ENCODE peak calls at places on chromosome 6, in five cellular contexts. One of them, this sample, is unnamed.

GRCh38 chr6:47737406-47737805 is 39.0 kb downstream of the ADGRF4 start:
- DNase-seq in brain microvascular endothelial cell: no peak
- DNase-seq in esophagus squamous epithelium: no peak
- DNase-seq in CD8-positive, alpha-beta T cell: no peak
- DNase-seq in RWPE1: no peak
- DNase-seq in this sample: no peak

GRCh38 chr6:11785953-11786579 is 7.5 kb upstream of the ADTRP start:
- DNase-seq in RWPE1: no peak
- DNase-seq in esophagus squamous epithelium: no peak
- DNase-seq in brain microvascular endothelial cell: no peak
- DNase-seq in CD8-positive, alpha-beta T cell: no peak
- DNase-seq in this sample: no peak

GRCh38 chr6:142945446-142946180 is 637 bp upstream of the HIVEP2 start:
- DNase-seq in brain microvascular endothelial cell: peak
- DNase-seq in CD8-positive, alpha-beta T cell: peak
- DNase-seq in RWPE1: peak
- DNase-seq in esophagus squamous epithelium: no peak
- DNase-seq in this sample: no peak

GRCh38 chr6:56760842-56761241 is 118.2 kb upstream of the DST start:
- DNase-seq in esophagus squamous epithelium: no peak
- DNase-seq in RWPE1: no peak
- DNase-seq in brain microvascular endothelial cell: no peak
- DNase-seq in CD8-positive, alpha-beta T cell: no peak
- DNase-seq in this sample: no peak

GRCh38 chr6:100296810-100297544 is 167.7 kb downstream of the SIM1 start:
- DNase-seq in RWPE1: peak
- DNase-seq in brain microvascular endothelial cell: peak
- DNase-seq in esophagus squamous epithelium: no peak
- DNase-seq in CD8-positive, alpha-beta T cell: no peak
- DNase-seq in this sample: no peak

GRCh38 chr6:25511386-25511785 is 140.6 kb upstream of the SCGN start:
- DNase-seq in CD8-positive, alpha-beta T cell: no peak
- DNase-seq in esophagus squamous epithelium: no peak
- DNase-seq in RWPE1: no peak
- DNase-seq in brain microvascular endothelial cell: no peak
- DNase-seq in this sample: no peak

GRCh38 chr6:35079311-35080000 is 61.7 kb downstream of the TCP11 start:
- DNase-seq in RWPE1: no peak
- DNase-seq in CD8-positive, alpha-beta T cell: no peak
- DNase-seq in brain microvascular endothelial cell: no peak
- DNase-seq in esophagus squamous epithelium: no peak
- DNase-seq in this sample: peak

GRCh38 chr6:133240511-133241087 is 558 bp upstream of the EYA4 start:
- DNase-seq in esophagus squamous epithelium: no peak
- DNase-seq in CD8-positive, alpha-beta T cell: no peak
- DNase-seq in RWPE1: no peak
- DNase-seq in brain microvascular endothelial cell: no peak
- DNase-seq in this sample: no peak

GRCh38 chr6:110493253-110493800 is 16.9 kb upstream of the SLC22A16 start:
- DNase-seq in RWPE1: no peak
- DNase-seq in CD8-positive, alpha-beta T cell: no peak
- DNase-seq in esophagus squamous epithelium: no peak
- DNase-seq in brain microvascular endothelial cell: no peak
- DNase-seq in this sample: no peak

GRCh38 chr6:40962241-40962640 is 76.8 kb downstream of the UNC5CL start:
- DNase-seq in CD8-positive, alpha-beta T cell: no peak
- DNase-seq in esophagus squamous epithelium: no peak
- DNase-seq in brain microvascular endothelial cell: peak
- DNase-seq in RWPE1: peak
- DNase-seq in this sample: no peak

GRCh38 chr6:134689177-134689576 is 260.7 kb downstream of the ALDH8A1 start:
- DNase-seq in CD8-positive, alpha-beta T cell: no peak
- DNase-seq in brain microvascular endothelial cell: no peak
- DNase-seq in RWPE1: no peak
- DNase-seq in esophagus squamous epithelium: no peak
- DNase-seq in this sample: no peak

GRCh38 chr6:33926451-33926850 is 122.6 kb upstream of the MLN start:
- DNase-seq in brain microvascular endothelial cell: no peak
- DNase-seq in CD8-positive, alpha-beta T cell: no peak
- DNase-seq in RWPE1: peak
- DNase-seq in esophagus squamous epithelium: no peak
- DNase-seq in this sample: no peak

GRCh38 chr6:111813247-111814162 is 59.7 kb downstream of the FYN start:
- DNase-seq in RWPE1: no peak
- DNase-seq in esophagus squamous epithelium: no peak
- DNase-seq in brain microvascular endothelial cell: no peak
- DNase-seq in CD8-positive, alpha-beta T cell: no peak
- DNase-seq in this sample: no peak

GRCh38 chr6:99356641-99357040 is 7.2 kb upstream of the FAXC start:
- DNase-seq in CD8-positive, alpha-beta T cell: no peak
- DNase-seq in esophagus squamous epithelium: no peak
- DNase-seq in brain microvascular endothelial cell: no peak
- DNase-seq in RWPE1: no peak
- DNase-seq in this sample: no peak

GRCh38 chr6:28658475-28659249 is 133.0 kb downstream of the GPX5 start:
- DNase-seq in CD8-positive, alpha-beta T cell: no peak
- DNase-seq in RWPE1: peak
- DNase-seq in esophagus squamous epithelium: no peak
- DNase-seq in brain microvascular endothelial cell: no peak
- DNase-seq in this sample: no peak

GRCh38 chr6:46271107-46271506 is 100.3 kb upstream of the ENPP5 start:
- DNase-seq in CD8-positive, alpha-beta T cell: no peak
- DNase-seq in brain microvascular endothelial cell: no peak
- DNase-seq in esophagus squamous epithelium: no peak
- DNase-seq in RWPE1: no peak
- DNase-seq in this sample: no peak

GRCh38 chr6:52557389-52558265 is 19.2 kb downstream of the TRAM2 start:
- DNase-seq in esophagus squamous epithelium: no peak
- DNase-seq in RWPE1: no peak
- DNase-seq in brain microvascular endothelial cell: peak
- DNase-seq in CD8-positive, alpha-beta T cell: no peak
- DNase-seq in this sample: no peak

GRCh38 chr6:32413427-32414047 is 6.6 kb upstream of the BTNL2 start:
- DNase-seq in brain microvascular endothelial cell: peak
- DNase-seq in RWPE1: peak
- DNase-seq in esophagus squamous epithelium: no peak
- DNase-seq in CD8-positive, alpha-beta T cell: peak
- DNase-seq in this sample: peak

GRCh38 chr6:37517411-37517812 is 17.7 kb upstream of the CCDC167 start:
- DNase-seq in CD8-positive, alpha-beta T cell: peak
- DNase-seq in brain microvascular endothelial cell: no peak
- DNase-seq in RWPE1: no peak
- DNase-seq in esophagus squamous epithelium: no peak
- DNase-seq in this sample: peak

GRCh38 chr6:137978252-137978896 is 111.3 kb downstream of the TNFAIP3 start:
- DNase-seq in CD8-positive, alpha-beta T cell: no peak
- DNase-seq in esophagus squamous epithelium: no peak
- DNase-seq in brain microvascular endothelial cell: peak
- DNase-seq in RWPE1: peak
- DNase-seq in this sample: no peak

GRCh38 chr6:23414204-23414501 is 711.9 kb upstream of the NRSN1 start:
- DNase-seq in RWPE1: no peak
- DNase-seq in esophagus squamous epithelium: no peak
- DNase-seq in CD8-positive, alpha-beta T cell: no peak
- DNase-seq in brain microvascular endothelial cell: peak
- DNase-seq in this sample: no peak

GRCh38 chr6:137013031-137013430 is 31.7 kb downstream of the IL20RA start:
- DNase-seq in CD8-positive, alpha-beta T cell: no peak
- DNase-seq in RWPE1: peak
- DNase-seq in brain microvascular endothelial cell: peak
- DNase-seq in esophagus squamous epithelium: no peak
- DNase-seq in this sample: no peak

GRCh38 chr6:133761706-133762105 is 127.2 kb upstream of the TCF21 start:
- DNase-seq in brain microvascular endothelial cell: no peak
- DNase-seq in RWPE1: no peak
- DNase-seq in esophagus squamous epithelium: no peak
- DNase-seq in CD8-positive, alpha-beta T cell: no peak
- DNase-seq in this sample: no peak

GRCh38 chr6:8059129-8059528 is 5.1 kb downstream of the BLOC1S5 start:
- DNase-seq in RWPE1: no peak
- DNase-seq in brain microvascular endothelial cell: no peak
- DNase-seq in CD8-positive, alpha-beta T cell: no peak
- DNase-seq in esophagus squamous epithelium: no peak
- DNase-seq in this sample: no peak

GRCh38 chr6:56524891-56525703 is 117.6 kb downstream of the DST start:
- DNase-seq in RWPE1: no peak
- DNase-seq in brain microvascular endothelial cell: peak
- DNase-seq in esophagus squamous epithelium: no peak
- DNase-seq in CD8-positive, alpha-beta T cell: no peak
- DNase-seq in this sample: no peak

GRCh38 chr6:139605350-139605749 is 230.9 kb upstream of the CITED2 start:
- DNase-seq in esophagus squamous epithelium: no peak
- DNase-seq in CD8-positive, alpha-beta T cell: no peak
- DNase-seq in RWPE1: no peak
- DNase-seq in brain microvascular endothelial cell: peak
- DNase-seq in this sample: no peak

GRCh38 chr6:14129572-14129971 is 12.0 kb downstream of the CD83 start:
- DNase-seq in brain microvascular endothelial cell: peak
- DNase-seq in CD8-positive, alpha-beta T cell: peak
- DNase-seq in esophagus squamous epithelium: no peak
- DNase-seq in RWPE1: peak
- DNase-seq in this sample: no peak

GRCh38 chr6:16523550-16524379 is 237.5 kb downstream of the ATXN1 start:
- DNase-seq in esophagus squamous epithelium: no peak
- DNase-seq in RWPE1: no peak
- DNase-seq in CD8-positive, alpha-beta T cell: no peak
- DNase-seq in brain microvascular endothelial cell: peak
- DNase-seq in this sample: no peak

GRCh38 chr6:31180500-31180899 is 10.0 kb upstream of the POU5F1 start:
- DNase-seq in RWPE1: no peak
- DNase-seq in CD8-positive, alpha-beta T cell: peak
- DNase-seq in brain microvascular endothelial cell: peak
- DNase-seq in esophagus squamous epithelium: no peak
- DNase-seq in this sample: peak

GRCh38 chr6:80640176-80640575 is 533.7 kb downstream of the BCKDHB start:
- DNase-seq in CD8-positive, alpha-beta T cell: no peak
- DNase-seq in brain microvascular endothelial cell: no peak
- DNase-seq in RWPE1: no peak
- DNase-seq in esophagus squamous epithelium: no peak
- DNase-seq in this sample: no peak

GRCh38 chr6:15417811-15418210 is 171.9 kb downstream of the JARID2 start:
- DNase-seq in CD8-positive, alpha-beta T cell: no peak
- DNase-seq in brain microvascular endothelial cell: peak
- DNase-seq in esophagus squamous epithelium: no peak
- DNase-seq in RWPE1: peak
- DNase-seq in this sample: no peak

GRCh38 chr6:50635429-50635828 is 77.9 kb upstream of the TFAP2D start:
- DNase-seq in RWPE1: no peak
- DNase-seq in esophagus squamous epithelium: no peak
- DNase-seq in CD8-positive, alpha-beta T cell: no peak
- DNase-seq in brain microvascular endothelial cell: no peak
- DNase-seq in this sample: no peak

GRCh38 chr6:170184324-170184723 is 106.6 kb downstream of the DLL1 start:
- DNase-seq in CD8-positive, alpha-beta T cell: no peak
- DNase-seq in RWPE1: no peak
- DNase-seq in brain microvascular endothelial cell: no peak
- DNase-seq in esophagus squamous epithelium: no peak
- DNase-seq in this sample: no peak

GRCh38 chr6:6712258-6712978 is 123.9 kb downstream of the LY86 start:
- DNase-seq in esophagus squamous epithelium: no peak
- DNase-seq in brain microvascular endothelial cell: peak
- DNase-seq in CD8-positive, alpha-beta T cell: no peak
- DNase-seq in RWPE1: peak
- DNase-seq in this sample: peak

GRCh38 chr6:36727491-36728021 is 29.9 kb downstream of the RAB44 start:
- DNase-seq in esophagus squamous epithelium: no peak
- DNase-seq in RWPE1: no peak
- DNase-seq in brain microvascular endothelial cell: peak
- DNase-seq in CD8-positive, alpha-beta T cell: no peak
- DNase-seq in this sample: peak

GRCh38 chr6:129131282-129131681 is 248.3 kb downstream of the LAMA2 start:
- DNase-seq in esophagus squamous epithelium: no peak
- DNase-seq in brain microvascular endothelial cell: no peak
- DNase-seq in CD8-positive, alpha-beta T cell: no peak
- DNase-seq in RWPE1: no peak
- DNase-seq in this sample: no peak

GRCh38 chr6:79544939-79545450 is 7.8 kb upstream of the LCA5 start:
- DNase-seq in CD8-positive, alpha-beta T cell: no peak
- DNase-seq in brain microvascular endothelial cell: peak
- DNase-seq in RWPE1: peak
- DNase-seq in esophagus squamous epithelium: no peak
- DNase-seq in this sample: peak
- TF ChIP-seq CTCF in CD8-positive, alpha-beta T cell: no peak
- TF ChIP-seq CTCF in brain microvascular endothelial cell: peak
- TF ChIP-seq CTCF in RWPE1: no peak
- TF ChIP-seq CTCF in esophagus squamous epithelium: peak
- TF ChIP-seq CTCF in this sample: peak

GRCh38 chr6:44663860-44664584 is 276.5 kb downstream of the CDC5L start:
- DNase-seq in RWPE1: no peak
- DNase-seq in esophagus squamous epithelium: no peak
- DNase-seq in brain microvascular endothelial cell: no peak
- DNase-seq in CD8-positive, alpha-beta T cell: no peak
- DNase-seq in this sample: no peak

GRCh38 chr6:44665143-44665542 is 277.6 kb downstream of the CDC5L start:
- DNase-seq in RWPE1: no peak
- DNase-seq in esophagus squamous epithelium: no peak
- DNase-seq in brain microvascular endothelial cell: no peak
- DNase-seq in CD8-positive, alpha-beta T cell: no peak
- DNase-seq in this sample: no peak

GRCh38 chr6:44665683-44666082 is 278.2 kb downstream of the CDC5L start:
- DNase-seq in esophagus squamous epithelium: no peak
- DNase-seq in CD8-positive, alpha-beta T cell: no peak
- DNase-seq in RWPE1: no peak
- DNase-seq in brain microvascular endothelial cell: no peak
- DNase-seq in this sample: no peak

GRCh38 chr6:44666324-44666723 is 278.8 kb downstream of the CDC5L start:
- DNase-seq in CD8-positive, alpha-beta T cell: no peak
- DNase-seq in RWPE1: no peak
- DNase-seq in brain microvascular endothelial cell: no peak
- DNase-seq in esophagus squamous epithelium: no peak
- DNase-seq in this sample: no peak

GRCh38 chr6:44664716-44665115 is 277.2 kb downstream of the CDC5L start:
- DNase-seq in RWPE1: no peak
- DNase-seq in brain microvascular endothelial cell: no peak
- DNase-seq in CD8-positive, alpha-beta T cell: no peak
- DNase-seq in esophagus squamous epithelium: no peak
- DNase-seq in this sample: no peak
- TF ChIP-seq CTCF in RWPE1: no peak
- TF ChIP-seq CTCF in brain microvascular endothelial cell: no peak
- TF ChIP-seq CTCF in CD8-positive, alpha-beta T cell: no peak
- TF ChIP-seq CTCF in esophagus squamous epithelium: no peak
- TF ChIP-seq CTCF in this sample: no peak

GRCh38 chr6:157461000-157461915 is 80.3 kb downstream of the ZDHHC14 start:
- DNase-seq in esophagus squamous epithelium: no peak
- DNase-seq in CD8-positive, alpha-beta T cell: no peak
- DNase-seq in RWPE1: no peak
- DNase-seq in brain microvascular endothelial cell: peak
- DNase-seq in this sample: no peak
- TF ChIP-seq CTCF in esophagus squamous epithelium: no peak
- TF ChIP-seq CTCF in CD8-positive, alpha-beta T cell: no peak
- TF ChIP-seq CTCF in RWPE1: no peak
- TF ChIP-seq CTCF in brain microvascular endothelial cell: no peak
- TF ChIP-seq CTCF in this sample: peak

DNA sequence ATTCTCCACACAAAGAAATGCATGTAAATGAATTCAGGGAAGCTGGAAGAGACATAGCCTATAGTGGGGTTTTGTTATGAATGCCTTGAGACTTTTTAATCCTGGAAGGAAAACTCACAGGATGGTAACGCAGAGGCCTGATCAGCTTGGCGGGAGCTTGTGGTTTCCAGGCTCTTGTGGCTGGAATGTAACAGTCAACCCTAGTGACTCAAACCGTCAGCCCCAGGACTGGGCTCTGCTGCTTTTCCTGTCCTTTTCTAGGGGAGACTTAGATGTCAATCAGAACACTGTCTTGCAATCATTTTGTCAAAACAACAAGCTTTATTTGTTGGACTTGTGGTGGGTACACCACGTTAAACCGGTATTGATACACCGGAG is 34.9 kb downstream of the KIF25 start:
- DNase-seq in esophagus squamous epithelium: no peak
- DNase-seq in CD8-positive, alpha-beta T cell: no peak
- DNase-seq in RWPE1: peak
- DNase-seq in brain microvascular endothelial cell: peak
- DNase-seq in this sample: no peak
- TF ChIP-seq CTCF in esophagus squamous epithelium: no peak
- TF ChIP-seq CTCF in CD8-positive, alpha-beta T cell: no peak
- TF ChIP-seq CTCF in RWPE1: no peak
- TF ChIP-seq CTCF in brain microvascular endothelial cell: peak
- TF ChIP-seq CTCF in this sample: no peak

This sample was measured in CD14-positive monocyte.